ENCODE peak calls at places on chromosomes 12 and 14, in nine cellular contexts. One of them, this sample, is unnamed.

GRCh38 chr12:132423251-132424117 is 66.5 kb upstream of the FBRSL1 start:
- DNase-seq in bronchial epithelial cell: no peak
- DNase-seq in iPS-NIHi11: no peak
- DNase-seq in astrocyte of the spinal cord: no peak
- DNase-seq in uterus: no peak
- DNase-seq in NCI-H460: peak; percentile 12
- DNase-seq in WTC11: peak; percentile 41
- DNase-seq in mammary epithelial cell: no peak
- DNase-seq in Peyer's patch: no peak
- DNase-seq in this sample: peak; percentile 23

GRCh38 chr14:35402323-35403084 is 2.0 kb downstream of the NFKBIA start:
- DNase-seq in bronchial epithelial cell: peak; percentile 55
- DNase-seq in iPS-NIHi11: no peak
- DNase-seq in astrocyte of the spinal cord: no peak
- DNase-seq in uterus: peak; percentile 31
- DNase-seq in NCI-H460: no peak
- DNase-seq in WTC11: no peak
- DNase-seq in mammary epithelial cell: peak; percentile 52
- DNase-seq in Peyer's patch: peak; percentile 67
- DNase-seq in this sample: no peak

GRCh38 chr14:81453166-81453766 is 53.1 kb upstream of the STON2 start:
- DNase-seq in bronchial epithelial cell: peak; percentile 58
- DNase-seq in iPS-NIHi11: peak; percentile 51
- DNase-seq in astrocyte of the spinal cord: peak; percentile 67
- DNase-seq in uterus: no peak
- DNase-seq in NCI-H460: peak; percentile 42
- DNase-seq in WTC11: peak; percentile 62
- DNase-seq in mammary epithelial cell: peak; percentile 48
- DNase-seq in Peyer's patch: no peak
- DNase-seq in this sample: peak; percentile 47

GRCh38 chr14:34785223-34786006 is 71.0 kb upstream of the CFL2 start:
- DNase-seq in bronchial epithelial cell: no peak
- DNase-seq in iPS-NIHi11: no peak
- DNase-seq in astrocyte of the spinal cord: no peak
- DNase-seq in uterus: no peak
- DNase-seq in NCI-H460: no peak
- DNase-seq in WTC11: no peak
- DNase-seq in mammary epithelial cell: no peak
- DNase-seq in Peyer's patch: no peak
- DNase-seq in this sample: no peak

GRCh38 chr12:93645702-93646101 is 31.5 kb upstream of the CRADD start:
- DNase-seq in bronchial epithelial cell: peak; percentile 46
- DNase-seq in iPS-NIHi11: no peak
- DNase-seq in astrocyte of the spinal cord: peak; percentile 63
- DNase-seq in uterus: no peak
- DNase-seq in NCI-H460: no peak
- DNase-seq in WTC11: no peak
- DNase-seq in mammary epithelial cell: peak; percentile 50
- DNase-seq in Peyer's patch: no peak
- DNase-seq in this sample: no peak

GRCh38 chr12:459430-460258 is at the start of gene B4GALNT3:
- DNase-seq in bronchial epithelial cell: peak; percentile 26
- DNase-seq in iPS-NIHi11: peak; percentile 98
- DNase-seq in astrocyte of the spinal cord: no peak
- DNase-seq in uterus: peak; percentile 45
- DNase-seq in NCI-H460: peak; percentile 14
- DNase-seq in WTC11: peak; percentile 72
- DNase-seq in mammary epithelial cell: peak; percentile 54
- DNase-seq in Peyer's patch: peak; percentile 84
- DNase-seq in this sample: no peak

GRCh38 chr12:54932038-54932437 is 52.5 kb downstream of the TESPA1 start:
- DNase-seq in bronchial epithelial cell: no peak
- DNase-seq in iPS-NIHi11: no peak
- DNase-seq in astrocyte of the spinal cord: no peak
- DNase-seq in uterus: no peak
- DNase-seq in NCI-H460: no peak
- DNase-seq in WTC11: no peak
- DNase-seq in mammary epithelial cell: no peak
- DNase-seq in Peyer's patch: no peak
- DNase-seq in this sample: no peak

GRCh38 chr12:52331039-52331438 is 9.8 kb upstream of the KRT83 start:
- DNase-seq in bronchial epithelial cell: no peak
- DNase-seq in iPS-NIHi11: no peak
- DNase-seq in astrocyte of the spinal cord: no peak
- DNase-seq in uterus: no peak
- DNase-seq in NCI-H460: no peak
- DNase-seq in WTC11: no peak
- DNase-seq in mammary epithelial cell: no peak
- DNase-seq in Peyer's patch: peak; percentile 25
- DNase-seq in this sample: no peak

GRCh38 chr12:6868211-6869048 is 1.1 kb downstream of the TPI1 start:
- DNase-seq in bronchial epithelial cell: no peak
- DNase-seq in iPS-NIHi11: no peak
- DNase-seq in astrocyte of the spinal cord: peak; percentile 26
- DNase-seq in uterus: no peak
- DNase-seq in NCI-H460: no peak
- DNase-seq in WTC11: no peak
- DNase-seq in mammary epithelial cell: no peak
- DNase-seq in Peyer's patch: no peak
- DNase-seq in this sample: no peak

This sample was measured in HepG2.